ENCODE peak calls at places on chromosomes 12 and 14, in five cellular contexts. Q is pancreas; X is endothelial cell; P is PC-3; I is stimulated activated CD8-positive, alpha-beta memory T cell treated with anti-CD3 and anti-CD28 coated beads, Interleukin-4, amount 100 ng/mL, for 24 hours. V is an unnamed sample.

GRCh38 chr14:89388853-89389252 is 28.2 kb downstream of the FOXN3 start:
- DNase-seq in I (no peak), X (no peak), Q (no peak), P (peak), V (no peak)

GRCh38 chr12:12282761-12283160 is 15.9 kb upstream of the LRP6 start:
- DNase-seq in Q (no peak), I (no peak), X (no peak), P (peak), V (no peak)

GRCh38 chr12:109130755-109131521 is 14.6 kb downstream of the ACACB start:
- DNase-seq in I (no peak), X (no peak), Q (peak), P (no peak), V (no peak)

GRCh38 chr12:40827923-40828592 is 135.8 kb downstream of the CNTN1 start:
- DNase-seq in Q (no peak), P (no peak), I (no peak), X (no peak), V (no peak)

GRCh38 chr12:104958946-104959841 is 1.1 kb upstream of the SLC41A2 start:
- DNase-seq in X (no peak), Q (peak), I (no peak), P (peak), V (no peak)

GRCh38 chr12:16828891-16829290 is 222.9 kb upstream of the LMO3 start:
- DNase-seq in I (no peak), P (no peak), X (no peak), Q (no peak), V (no peak)

GRCh38 chr14:54446201-54446693 is 5.1 kb upstream of the CNIH1 start:
- DNase-seq in I (no peak), Q (peak), P (peak), X (no peak), V (no peak)

GRCh38 chr14:64867182-64867581 is 12.5 kb downstream of the SPTB start:
- DNase-seq in Q (no peak), X (no peak), I (no peak), P (no peak), V (no peak)

GRCh38 chr12:93912086-93912733 is 235.0 kb downstream of the CRADD start:
- DNase-seq in X (no peak), P (no peak), I (no peak), Q (no peak), V (no peak)

GRCh38 chr14:81231540-81231939 is 10.8 kb upstream of the GTF2A1 start:
- DNase-seq in Q (no peak), X (no peak), I (no peak), P (no peak), V (no peak)

GRCh38 chr14:77144412-77145115 is 3.0 kb upstream of the ZDHHC22 start:
- DNase-seq in Q (no peak), X (no peak), I (no peak), P (no peak), V (no peak)